ENCODE peak calls at places on chromosomes 6 and 20, in five cellular contexts. N, X, W, H and V are unnamed samples.

GRCh38 chr6:33717857-33718552 is 6.5 kb upstream of the UQCC2 start:
- DNase-seq in N (no peak), X (no peak), W (no peak), H (no peak), V (no peak)

GRCh38 chr6:131451330-131452195 is 121.5 kb upstream of the ARG1 start:
- DNase-seq in N (no peak), X (no peak), W (no peak), H (no peak), V (no peak)

GRCh38 chr6:111943723-111944122 is 70.5 kb upstream of the FYN start:
- DNase-seq in N (no peak), X (no peak), W (no peak), H (no peak), V (no peak)

GRCh38 chr6:41942045-41942851 is 640 bp upstream of the CCND3 start:
- DNase-seq in N (no peak), X (peak), W (no peak), H (no peak), V (no peak)

GRCh38 chr6:157449610-157450009 is 68.6 kb downstream of the ZDHHC14 start:
- DNase-seq in N (no peak), X (peak), W (no peak), H (no peak), V (no peak)

GRCh38 chr20:362271-363254 is 15.7 kb downstream of the NRSN2 start:
- DNase-seq in N (peak), X (peak), W (peak), H (peak), V (peak)

GRCh38 chr6:33927551-33927950 is 123.7 kb upstream of the MLN start:
- DNase-seq in N (no peak), X (peak), W (peak), H (peak), V (no peak)

GRCh38 chr6:21281366-21281765 is 312.2 kb upstream of the SOX4 start:
- DNase-seq in N (no peak), X (no peak), W (no peak), H (no peak), V (no peak)

GRCh38 chr20:47286681-47287080 is 69.8 kb downstream of the ZMYND8 start:
- DNase-seq in N (no peak), X (no peak), W (no peak), H (no peak), V (no peak)

GRCh38 chr20:51116765-51117686 is 94.1 kb upstream of the KCNG1 start:
- DNase-seq in N (no peak), X (no peak), W (no peak), H (no peak), V (no peak)

GRCh38 chr6:83633149-83633548 is 75.8 kb downstream of the SNAP91 start:
- DNase-seq in N (no peak), X (no peak), W (no peak), H (no peak), V (no peak)

GRCh38 chr6:110822248-110822647 is 7.0 kb upstream of the CDK19 start:
- DNase-seq in N (peak), X (peak), W (no peak), H (no peak), V (no peak)

GRCh38 chr6:52573295-52573694 is 3.6 kb downstream of the TRAM2 start:
- DNase-seq in N (no peak), X (no peak), W (no peak), H (no peak), V (no peak)

GRCh38 chr6:33343953-33344611 is 26.5 kb upstream of the ZBTB22 start:
- DNase-seq in N (no peak), X (no peak), W (no peak), H (no peak), V (no peak)

GRCh38 chr6:42138630-42139619 is 3.5 kb downstream of the C6orf132 start:
- DNase-seq in N (no peak), X (peak), W (no peak), H (no peak), V (no peak)

GRCh38 chr6:93418448-93419303 is 683 bp downstream of the EPHA7 start:
- DNase-seq in N (no peak), X (peak), W (no peak), H (peak), V (no peak)

GRCh38 chr6:8043221-8043620 is 21.0 kb downstream of the BLOC1S5 start:
- DNase-seq in N (no peak), X (no peak), W (no peak), H (no peak), V (no peak)

GRCh38 chr6:167113935-167114910 is 8.7 kb upstream of the CCR6 start:
- DNase-seq in N (no peak), X (no peak), W (no peak), H (no peak), V (no peak)

GRCh38 chr6:36094786-36095496 is 35.4 kb upstream of the MAPK13 start:
- DNase-seq in N (peak), X (peak), W (peak), H (peak), V (peak)

GRCh38 chr6:33312361-33313104 is 1.3 kb downstream of the TAPBP start:
- DNase-seq in N (peak), X (peak), W (peak), H (peak), V (no peak)

GRCh38 chr20:3805594-3806264 is 9.6 kb downstream of the CDC25B start:
- DNase-seq in N (no peak), X (peak), W (no peak), H (no peak), V (no peak)

GRCh38 chr20:59144831-59145196 is 18.8 kb upstream of the ZNF831 start:
- DNase-seq in N (no peak), X (no peak), W (no peak), H (no peak), V (no peak)

GRCh38 chr6:1761472-1761871 is 151.8 kb downstream of the FOXC1 start:
- DNase-seq in N (no peak), X (no peak), W (no peak), H (no peak), V (no peak)

GRCh38 chr6:39753745-39754084 is 28.5 kb upstream of the KIF6 start:
- DNase-seq in N (peak), X (peak), W (no peak), H (peak), V (no peak)

GRCh38 chr20:49775229-49775693 is 37.4 kb upstream of the SLC9A8 start:
- DNase-seq in N (peak), X (peak), W (peak), H (peak), V (no peak)

GRCh38 chr6:26195924-26196845 is 109.0 kb downstream of the HFE start:
- DNase-seq in N (no peak), X (peak), W (no peak), H (no peak), V (no peak)

GRCh38 chr20:59178983-59179595 is 15.5 kb downstream of the ZNF831 start:
- DNase-seq in N (no peak), X (no peak), W (no peak), H (no peak), V (no peak)

GRCh38 chr6:146911635-146912034 is 292.6 kb upstream of the STXBP5 start:
- DNase-seq in N (no peak), X (no peak), W (no peak), H (no peak), V (no peak)

GRCh38 chr6:146908786-146909185 is 295.4 kb upstream of the STXBP5 start:
- DNase-seq in N (no peak), X (no peak), W (no peak), H (no peak), V (no peak)

GRCh38 chr6:146910611-146911010 is 293.6 kb upstream of the STXBP5 start:
- DNase-seq in N (no peak), X (no peak), W (no peak), H (no peak), V (no peak)

GRCh38 chr6:146909376-146909775 is 294.8 kb upstream of the STXBP5 start:
- DNase-seq in N (no peak), X (no peak), W (no peak), H (no peak), V (no peak)

GRCh38 chr6:146909886-146910285 is 294.3 kb upstream of the STXBP5 start:
- DNase-seq in N (no peak), X (no peak), W (no peak), H (no peak), V (no peak)
- TF ChIP-seq CTCF in N (no peak), X (no peak), W (no peak), H (no peak), V (no peak)

DNA sequence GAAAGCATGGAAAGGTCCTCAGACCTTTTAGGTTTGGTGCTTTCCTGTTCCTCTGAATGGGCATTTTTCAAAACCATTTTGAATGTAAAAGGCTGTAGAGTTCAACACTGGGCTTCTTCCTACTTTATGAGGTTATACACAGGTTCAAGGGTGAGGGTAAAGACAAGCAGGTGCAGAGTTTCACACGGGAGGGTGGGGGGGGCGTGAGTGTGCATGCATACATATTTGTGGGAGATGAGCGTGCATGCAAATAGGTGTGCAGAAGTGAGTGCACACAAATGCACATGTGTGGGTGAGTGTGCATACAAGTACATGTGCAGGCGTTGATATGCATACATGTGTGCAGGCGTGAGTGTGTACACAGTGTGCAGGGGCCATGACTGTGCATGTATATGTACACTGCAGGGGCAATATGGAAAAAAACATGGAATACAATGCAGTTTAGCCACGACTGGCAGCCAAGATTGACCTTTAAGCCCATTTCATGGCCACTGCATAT is 183.1 kb downstream of the GMPR start:
- DNase-seq in N (no peak), X (no peak), W (no peak), H (no peak), V (no peak)
- TF ChIP-seq CTCF in N (no peak), X (no peak), W (no peak), H (no peak), V (no peak)

GRCh38 chr6:139164001-139164400 is 29.1 kb downstream of the HECA start:
- DNase-seq in N (no peak), X (no peak), W (no peak), H (no peak), V (no peak)
- TF ChIP-seq CTCF in N (no peak), X (no peak), W (no peak), H (no peak), V (no peak)

GRCh38 chr6:30761791-30762429 is 17.6 kb upstream of the IER3 start:
- DNase-seq in N (no peak), X (no peak), W (no peak), H (no peak), V (no peak)

GRCh38 chr6:30760537-30760936 is 16.2 kb upstream of the IER3 start:
- DNase-seq in N (no peak), X (no peak), W (no peak), H (no peak), V (no peak)

GRCh38 chr6:30766461-30767157 is 22.3 kb upstream of the IER3 start:
- DNase-seq in N (no peak), X (no peak), W (no peak), H (no peak), V (no peak)

GRCh38 chr6:30763155-30763617 is 18.8 kb upstream of the IER3 start:
- DNase-seq in N (no peak), X (no peak), W (no peak), H (no peak), V (no peak)

DNA sequence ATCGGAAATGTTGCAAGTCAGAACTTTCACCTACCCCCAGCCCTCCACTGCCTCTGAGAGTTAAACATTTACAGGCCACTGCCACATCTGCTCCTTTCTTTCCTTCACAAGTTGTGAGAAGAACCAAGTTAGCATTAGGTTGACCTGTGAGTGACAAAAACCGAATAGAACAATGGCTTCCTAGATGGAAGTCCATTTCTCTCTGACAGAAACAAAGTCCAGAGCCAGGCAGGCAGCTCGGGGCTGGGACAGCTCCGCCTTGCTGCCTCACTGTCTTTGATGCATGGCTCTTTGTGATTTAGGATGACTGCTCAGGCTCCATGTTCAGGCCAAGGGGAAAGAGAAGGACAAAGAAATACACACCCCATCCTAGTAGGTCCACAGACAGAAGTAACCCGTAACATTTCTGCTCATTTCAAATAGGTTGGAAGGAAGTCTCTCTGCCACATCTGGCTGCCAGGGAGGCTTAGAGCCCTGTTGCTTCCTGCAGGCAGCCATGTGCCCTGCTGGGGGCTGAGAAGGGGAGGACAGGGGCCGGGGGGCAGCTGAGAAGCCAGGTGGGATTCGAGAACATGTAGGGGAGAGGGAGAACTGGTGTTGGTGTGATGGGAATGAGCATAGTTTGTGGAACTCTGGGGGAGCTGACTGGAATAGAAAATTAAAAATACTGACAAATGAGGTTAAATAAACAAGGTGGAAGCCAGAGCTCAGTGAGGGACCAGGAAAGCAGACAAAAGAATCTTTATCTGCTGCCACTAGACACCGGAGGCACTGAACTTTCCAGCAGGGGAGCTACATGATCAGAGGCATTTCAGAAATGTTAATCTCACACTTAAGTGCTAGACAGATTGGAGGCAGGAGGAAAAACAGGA is 19.5 kb upstream of the IER3 start:
- DNase-seq in N (no peak), X (no peak), W (no peak), H (no peak), V (no peak)
- TF ChIP-seq CTCF in N (no peak), X (no peak), W (no peak), H (no peak), V (no peak)

GRCh38 chr6:99802396-99803031 is 191.5 kb downstream of the MCHR2 start:
- DNase-seq in N (no peak), X (no peak), W (no peak), H (no peak), V (no peak)
- TF ChIP-seq CTCF in N (no peak), X (no peak), W (no peak), H (no peak), V (no peak)

GRCh38 chr6:141539617-141540016 is 593.1 kb upstream of the GJE1 start:
- DNase-seq in N (no peak), X (no peak), W (no peak), H (no peak), V (no peak)

GRCh38 chr6:141540207-141540606 is 592.5 kb upstream of the GJE1 start:
- DNase-seq in N (no peak), X (no peak), W (no peak), H (no peak), V (no peak)

DNA sequence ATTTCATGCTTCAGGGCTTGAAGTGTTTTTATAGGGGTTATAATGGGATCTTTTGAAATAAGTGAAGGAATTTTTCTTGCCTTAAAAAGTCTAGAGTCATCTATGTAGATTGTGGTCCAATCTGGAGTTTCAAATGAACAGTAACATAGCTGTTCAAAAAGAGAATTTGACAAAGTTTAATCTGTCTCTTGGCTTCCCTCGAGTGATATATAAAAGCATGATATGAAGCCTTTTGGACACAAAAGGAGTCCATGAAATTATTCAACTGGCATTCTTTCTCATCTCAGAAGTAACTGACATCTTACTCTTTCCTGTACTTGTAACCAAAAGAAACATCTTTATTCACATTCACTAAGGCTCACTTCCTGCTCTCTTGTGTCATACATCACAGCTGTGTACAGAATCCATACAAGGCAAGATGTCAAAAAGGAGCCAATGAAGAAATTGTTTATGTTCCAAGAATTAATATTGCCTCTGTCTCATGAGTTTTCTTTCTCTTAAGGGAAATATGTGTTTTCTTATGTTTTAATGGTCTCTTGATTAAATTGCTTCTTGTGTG is 590.9 kb upstream of the GJE1 start:
- DNase-seq in N (no peak), X (peak), W (no peak), H (no peak), V (no peak)
- TF ChIP-seq CTCF in N (no peak), X (no peak), W (no peak), H (no peak), V (no peak)

DNA sequence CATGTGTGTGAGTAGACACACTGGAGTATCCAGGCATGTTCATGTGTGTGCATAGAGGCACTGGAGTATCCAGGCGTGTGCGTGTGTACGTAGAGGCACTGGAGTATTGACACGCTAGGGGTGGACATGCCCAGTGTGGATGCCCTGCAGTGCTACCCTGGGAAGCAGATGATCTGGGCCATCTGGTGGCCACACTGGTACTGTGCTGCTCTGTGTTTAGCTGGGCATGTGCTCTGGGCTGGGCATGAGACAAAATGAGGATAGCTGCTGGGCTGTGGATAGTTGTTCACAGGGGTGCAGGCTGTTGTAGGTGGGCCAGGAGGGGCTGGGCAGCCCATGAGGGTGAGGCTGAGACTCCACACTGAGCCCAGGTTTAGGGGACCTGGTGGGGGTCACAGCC is 24.0 kb upstream of the NPBWR2 start:
- DNase-seq in N (no peak), X (no peak), W (no peak), H (no peak), V (peak)
- TF ChIP-seq CTCF in N (no peak), X (peak), W (no peak), H (no peak), V (no peak)

GRCh38 chr20:58116505-58116904 is 111.9 kb downstream of the ANKRD60 start:
- DNase-seq in N (no peak), X (no peak), W (peak), H (no peak), V (no peak)
- TF ChIP-seq CTCF in N (no peak), X (no peak), W (no peak), H (no peak), V (no peak)

GRCh38 chr6:55290736-55291135 is 36.5 kb upstream of the GFRAL start:
- DNase-seq in N (no peak), X (no peak), W (no peak), H (no peak), V (no peak)

GRCh38 chr6:55293116-55293515 is 34.2 kb upstream of the GFRAL start:
- DNase-seq in N (no peak), X (peak), W (no peak), H (no peak), V (no peak)
- TF ChIP-seq CTCF in N (no peak), X (peak), W (no peak), H (no peak), V (no peak)